ENCODE peak calls at places on chromosome 20, in four cellular contexts. One of them, this sample, is unnamed.

GRCh38 chr20:444117-444516 is 18.2 kb downstream of the TBC1D20 start:
- ATAC-seq in left cardiac atrium: peak; percentile 27
- ATAC-seq in CD4-positive, alpha-beta T cell: no peak
- ATAC-seq in left lung: no peak
- ATAC-seq in this sample: no peak

GRCh38 chr20:48651960-48652359 is 175.8 kb downstream of the PREX1 start:
- ATAC-seq in left cardiac atrium: no peak
- ATAC-seq in CD4-positive, alpha-beta T cell: no peak
- ATAC-seq in left lung: no peak
- ATAC-seq in this sample: no peak

GRCh38 chr20:9218412-9219001 is 149.6 kb downstream of the PLCB4 start:
- ATAC-seq in left cardiac atrium: peak; percentile 89
- ATAC-seq in CD4-positive, alpha-beta T cell: no peak
- ATAC-seq in left lung: peak; percentile 50
- ATAC-seq in this sample: peak; percentile 79

GRCh38 chr20:34567885-34568865 is 9.7 kb downstream of the MAP1LC3A start:
- ATAC-seq in left cardiac atrium: no peak
- ATAC-seq in CD4-positive, alpha-beta T cell: no peak
- ATAC-seq in left lung: peak; percentile 50
- ATAC-seq in this sample: no peak

GRCh38 chr20:5949943-5950270 is 426 bp downstream of the TRMT6 start:
- ATAC-seq in left cardiac atrium: no peak
- ATAC-seq in CD4-positive, alpha-beta T cell: no peak
- ATAC-seq in left lung: no peak
- ATAC-seq in this sample: peak; percentile 20

GRCh38 chr20:3222635-3223600 is 13.6 kb downstream of the ITPA start:
- ATAC-seq in left cardiac atrium: peak; percentile 21
- ATAC-seq in CD4-positive, alpha-beta T cell: peak; percentile 92
- ATAC-seq in left lung: peak; percentile 36
- ATAC-seq in this sample: no peak

GRCh38 chr20:41005361-41005729 is 23.3 kb upstream of the TOP1 start:
- ATAC-seq in left cardiac atrium: peak; percentile 47
- ATAC-seq in CD4-positive, alpha-beta T cell: no peak
- ATAC-seq in left lung: peak; percentile 39
- ATAC-seq in this sample: peak; percentile 14

GRCh38 chr20:31516651-31517050 is 2.4 kb downstream of the HM13 start:
- ATAC-seq in left cardiac atrium: no peak
- ATAC-seq in CD4-positive, alpha-beta T cell: no peak
- ATAC-seq in left lung: no peak
- ATAC-seq in this sample: no peak

GRCh38 chr20:54260116-54260515 is 52.2 kb downstream of the PFDN4 start:
- ATAC-seq in left cardiac atrium: no peak
- ATAC-seq in CD4-positive, alpha-beta T cell: no peak
- ATAC-seq in left lung: no peak
- ATAC-seq in this sample: no peak

GRCh38 chr20:45345104-45345936 is 2.9 kb downstream of the SDC4 start:
- ATAC-seq in left cardiac atrium: no peak
- ATAC-seq in CD4-positive, alpha-beta T cell: no peak
- ATAC-seq in left lung: peak; percentile 44
- ATAC-seq in this sample: no peak

GRCh38 chr20:19602660-19603389 is 155.2 kb upstream of the RIN2 start:
- ATAC-seq in left cardiac atrium: no peak
- ATAC-seq in CD4-positive, alpha-beta T cell: no peak
- ATAC-seq in left lung: no peak
- ATAC-seq in this sample: no peak

GRCh38 chr20:63850689-63851547 is 10.4 kb upstream of the ABHD16B start:
- ATAC-seq in left cardiac atrium: no peak
- ATAC-seq in CD4-positive, alpha-beta T cell: no peak
- ATAC-seq in left lung: no peak
- ATAC-seq in this sample: no peak

GRCh38 chr20:25254986-25255680 is 7.2 kb downstream of the PYGB start:
- ATAC-seq in left cardiac atrium: peak; percentile 90
- ATAC-seq in CD4-positive, alpha-beta T cell: no peak
- ATAC-seq in left lung: peak; percentile 96
- ATAC-seq in this sample: peak; percentile 75

GRCh38 chr20:38217791-38218565 is 42.6 kb downstream of the KIAA1755 start:
- ATAC-seq in left cardiac atrium: peak; percentile 79
- ATAC-seq in CD4-positive, alpha-beta T cell: no peak
- ATAC-seq in left lung: peak; percentile 36
- ATAC-seq in this sample: peak; percentile 89

GRCh38 chr20:8602389-8603116 is 466.3 kb upstream of the PLCB4 start:
- ATAC-seq in left cardiac atrium: peak; percentile 12
- ATAC-seq in CD4-positive, alpha-beta T cell: no peak
- ATAC-seq in left lung: no peak
- ATAC-seq in this sample: no peak

GRCh38 chr20:4683261-4683660 is 38.4 kb upstream of the PRND start:
- ATAC-seq in left cardiac atrium: no peak
- ATAC-seq in CD4-positive, alpha-beta T cell: no peak
- ATAC-seq in left lung: no peak
- ATAC-seq in this sample: no peak

GRCh38 chr20:22438926-22439325 is 145.4 kb downstream of the FOXA2 start:
- ATAC-seq in left cardiac atrium: no peak
- ATAC-seq in CD4-positive, alpha-beta T cell: no peak
- ATAC-seq in left lung: no peak
- ATAC-seq in this sample: peak; percentile 80

GRCh38 chr20:25090492-25091429 is 8.8 kb upstream of the VSX1 start:
- ATAC-seq in left cardiac atrium: peak; percentile 36
- ATAC-seq in CD4-positive, alpha-beta T cell: peak; percentile 98
- ATAC-seq in left lung: peak; percentile 14
- ATAC-seq in this sample: no peak

GRCh38 chr20:44153636-44154043 is 33.3 kb downstream of the JPH2 start:
- ATAC-seq in left cardiac atrium: peak; percentile 75
- ATAC-seq in CD4-positive, alpha-beta T cell: peak; percentile 93
- ATAC-seq in left lung: no peak
- ATAC-seq in this sample: peak; percentile 75

GRCh38 chr20:3995749-3996305 is 19.5 kb downstream of the RNF24 start:
- ATAC-seq in left cardiac atrium: no peak
- ATAC-seq in CD4-positive, alpha-beta T cell: no peak
- ATAC-seq in left lung: no peak
- ATAC-seq in this sample: no peak

GRCh38 chr20:50911716-50912115 is 19.5 kb downstream of the ADNP start:
- ATAC-seq in left cardiac atrium: no peak
- ATAC-seq in CD4-positive, alpha-beta T cell: no peak
- ATAC-seq in left lung: no peak
- ATAC-seq in this sample: no peak

GRCh38 chr20:18692453-18692852 is 104.6 kb downstream of the DTD1 start:
- ATAC-seq in left cardiac atrium: no peak
- ATAC-seq in CD4-positive, alpha-beta T cell: no peak
- ATAC-seq in left lung: no peak
- ATAC-seq in this sample: peak; percentile 61

GRCh38 chr20:43838703-43839060 is 76.0 kb upstream of the TOX2 start:
- ATAC-seq in left cardiac atrium: no peak
- ATAC-seq in CD4-positive, alpha-beta T cell: no peak
- ATAC-seq in left lung: no peak
- ATAC-seq in this sample: no peak

GRCh38 chr20:33444797-33445560 is 1.4 kb upstream of the SNTA1 start:
- ATAC-seq in left cardiac atrium: no peak
- ATAC-seq in CD4-positive, alpha-beta T cell: peak; percentile 11
- ATAC-seq in left lung: no peak
- ATAC-seq in this sample: no peak

GRCh38 chr20:58155148-58155925 is 73.1 kb downstream of the ANKRD60 start:
- ATAC-seq in left cardiac atrium: no peak
- ATAC-seq in CD4-positive, alpha-beta T cell: no peak
- ATAC-seq in left lung: no peak
- ATAC-seq in this sample: no peak

GRCh38 chr20:45343445-45343866 is 4.8 kb downstream of the SDC4 start:
- ATAC-seq in left cardiac atrium: no peak
- ATAC-seq in CD4-positive, alpha-beta T cell: no peak
- ATAC-seq in left lung: peak; percentile 12
- ATAC-seq in this sample: no peak

GRCh38 chr20:3672864-3673550 is 8.8 kb downstream of the ADAM33 start:
- ATAC-seq in left cardiac atrium: no peak
- ATAC-seq in CD4-positive, alpha-beta T cell: no peak
- ATAC-seq in left lung: no peak
- ATAC-seq in this sample: no peak

GRCh38 chr20:51884561-51884960 is 82.2 kb upstream of the SALL4 start:
- ATAC-seq in left cardiac atrium: no peak
- ATAC-seq in CD4-positive, alpha-beta T cell: no peak
- ATAC-seq in left lung: no peak
- ATAC-seq in this sample: no peak

GRCh38 chr20:21503345-21503744 is 10.5 kb downstream of the NKX2-2 start:
- ATAC-seq in left cardiac atrium: no peak
- ATAC-seq in CD4-positive, alpha-beta T cell: no peak
- ATAC-seq in left lung: no peak
- ATAC-seq in this sample: no peak

GRCh38 chr20:49916146-49917002 is 1.0 kb upstream of the SPATA2 start:
- ATAC-seq in left cardiac atrium: peak; percentile 2
- ATAC-seq in CD4-positive, alpha-beta T cell: no peak
- ATAC-seq in left lung: peak; percentile 60
- ATAC-seq in this sample: no peak